ENCODE peak calls at places on chromosomes 2 and 18, in five cellular contexts. One of them, this sample, is unnamed. For H3K4me1, the result is how much of the 10 kb centered on the place peaks cover.

GRCh38 chr2:236177604-236177966 is 9.4 kb upstream of the GBX2 start:
- DNase-seq in adrenal gland: peak
- DNase-seq in cardiac muscle cell: peak
- DNase-seq in neural progenitor cell: peak
- DNase-seq in PC-3: peak
- DNase-seq in this sample: no peak

GRCh38 chr2:28320009-28320365 is 72.7 kb upstream of the FOSL2 start:
- DNase-seq in adrenal gland: no peak
- DNase-seq in cardiac muscle cell: no peak
- DNase-seq in neural progenitor cell: no peak
- DNase-seq in PC-3: no peak
- DNase-seq in this sample: no peak

GRCh38 chr2:45845058-45845457 is 193.6 kb downstream of the PRKCE start:
- DNase-seq in adrenal gland: no peak
- DNase-seq in cardiac muscle cell: no peak
- DNase-seq in neural progenitor cell: no peak
- DNase-seq in PC-3: no peak
- DNase-seq in this sample: no peak

GRCh38 chr18:45682181-45682580 is 41.8 kb upstream of the SLC14A1 start:
- DNase-seq in adrenal gland: no peak
- DNase-seq in cardiac muscle cell: no peak
- DNase-seq in neural progenitor cell: no peak
- DNase-seq in PC-3: no peak
- DNase-seq in this sample: no peak

GRCh38 chr2:215361876-215362561 is 50.2 kb downstream of the ATIC start:
- DNase-seq in adrenal gland: no peak
- DNase-seq in cardiac muscle cell: no peak
- DNase-seq in neural progenitor cell: no peak
- DNase-seq in PC-3: no peak
- DNase-seq in this sample: no peak

GRCh38 chr2:232576995-232577394 is 26.5 kb downstream of the EIF4E2 start:
- DNase-seq in adrenal gland: no peak
- DNase-seq in cardiac muscle cell: no peak
- DNase-seq in neural progenitor cell: no peak
- DNase-seq in PC-3: no peak
- DNase-seq in this sample: no peak

GRCh38 chr2:233416199-233416598 is 61.9 kb downstream of the DGKD start:
- DNase-seq in adrenal gland: no peak
- DNase-seq in cardiac muscle cell: no peak
- DNase-seq in neural progenitor cell: no peak
- DNase-seq in PC-3: no peak
- DNase-seq in this sample: no peak

GRCh38 chr2:199136241-199136640 is 321.5 kb downstream of the SATB2 start:
- DNase-seq in adrenal gland: no peak
- DNase-seq in cardiac muscle cell: no peak
- DNase-seq in neural progenitor cell: no peak
- DNase-seq in PC-3: peak
- DNase-seq in this sample: no peak

GRCh38 chr2:112703684-112704083 is 17.1 kb upstream of the NT5DC4 start:
- DNase-seq in adrenal gland: no peak
- DNase-seq in cardiac muscle cell: no peak
- DNase-seq in neural progenitor cell: no peak
- DNase-seq in PC-3: no peak
- DNase-seq in this sample: peak

GRCh38 chr2:183244300-183244849 is 120.1 kb downstream of the NUP35 start:
- DNase-seq in adrenal gland: no peak
- DNase-seq in cardiac muscle cell: no peak
- DNase-seq in neural progenitor cell: peak
- DNase-seq in PC-3: no peak
- DNase-seq in this sample: no peak

GRCh38 chr2:52395912-52396311 is 1364.0 kb upstream of the NRXN1 start:
- DNase-seq in adrenal gland: no peak
- DNase-seq in cardiac muscle cell: no peak
- DNase-seq in neural progenitor cell: no peak
- DNase-seq in PC-3: peak
- DNase-seq in this sample: no peak

GRCh38 chr2:24077879-24078278 is 1.8 kb upstream of the SF3B6 start:
- DNase-seq in adrenal gland: no peak
- DNase-seq in cardiac muscle cell: no peak
- DNase-seq in neural progenitor cell: no peak
- DNase-seq in PC-3: no peak
- DNase-seq in this sample: no peak
- H3K4me3 ChIP-seq in adrenal gland: no peak
- H3K4me3 ChIP-seq in cardiac muscle cell: no peak
- H3K4me3 ChIP-seq in neural progenitor cell: no peak
- H3K4me3 ChIP-seq in PC-3: peak
- H3K4me3 ChIP-seq in this sample: no peak

GRCh38 chr18:31042391-31043181 is at the start of gene DSC3:
- DNase-seq in adrenal gland: no peak
- DNase-seq in cardiac muscle cell: peak
- DNase-seq in neural progenitor cell: peak
- DNase-seq in PC-3: peak
- DNase-seq in this sample: peak

GRCh38 chr18:31042068-31042390 is 513 bp downstream of the DSC3 start:
- DNase-seq in adrenal gland: no peak
- DNase-seq in cardiac muscle cell: peak
- DNase-seq in neural progenitor cell: no peak
- DNase-seq in PC-3: no peak
- DNase-seq in this sample: no peak

GRCh38 chr18:31044926-31045325 is 2.4 kb upstream of the DSC3 start:
- DNase-seq in adrenal gland: no peak
- DNase-seq in cardiac muscle cell: no peak
- DNase-seq in neural progenitor cell: no peak
- DNase-seq in PC-3: peak
- DNase-seq in this sample: no peak

GRCh38 chr18:31045599-31045998 is 3.1 kb upstream of the DSC3 start:
- DNase-seq in adrenal gland: no peak
- DNase-seq in cardiac muscle cell: no peak
- DNase-seq in neural progenitor cell: no peak
- DNase-seq in PC-3: no peak
- DNase-seq in this sample: no peak

GRCh38 chr18:31043709-31044108 is 1.2 kb upstream of the DSC3 start:
- DNase-seq in adrenal gland: no peak
- DNase-seq in cardiac muscle cell: no peak
- DNase-seq in neural progenitor cell: no peak
- DNase-seq in PC-3: no peak
- DNase-seq in this sample: no peak
- H3K4me1 ChIP-seq in adrenal gland: under half
- H3K4me1 ChIP-seq in cardiac muscle cell: under half
- H3K4me1 ChIP-seq in neural progenitor cell: under half
- H3K4me1 ChIP-seq in PC-3: under half
- H3K4me1 ChIP-seq in this sample: under half

GRCh38 chr2:201881382-201881720 is 75.0 kb downstream of the CDK15 start:
- DNase-seq in adrenal gland: no peak
- DNase-seq in cardiac muscle cell: no peak
- DNase-seq in neural progenitor cell: no peak
- DNase-seq in PC-3: no peak
- DNase-seq in this sample: peak

GRCh38 chr2:201882353-201883095 is 76.2 kb downstream of the CDK15 start:
- DNase-seq in adrenal gland: peak
- DNase-seq in cardiac muscle cell: no peak
- DNase-seq in neural progenitor cell: peak
- DNase-seq in PC-3: peak
- DNase-seq in this sample: peak

GRCh38 chr2:201881731-201882130 is 75.4 kb downstream of the CDK15 start:
- DNase-seq in adrenal gland: no peak
- DNase-seq in cardiac muscle cell: no peak
- DNase-seq in neural progenitor cell: no peak
- DNase-seq in PC-3: no peak
- DNase-seq in this sample: no peak

GRCh38 chr2:201883970-201884369 is 77.6 kb downstream of the CDK15 start:
- DNase-seq in adrenal gland: no peak
- DNase-seq in cardiac muscle cell: no peak
- DNase-seq in neural progenitor cell: no peak
- DNase-seq in PC-3: no peak
- DNase-seq in this sample: no peak

GRCh38 chr2:201883559-201883958 is 77.2 kb downstream of the CDK15 start:
- DNase-seq in adrenal gland: peak
- DNase-seq in cardiac muscle cell: peak
- DNase-seq in neural progenitor cell: no peak
- DNase-seq in PC-3: no peak
- DNase-seq in this sample: no peak
- H3K4me3 ChIP-seq in adrenal gland: no peak
- H3K4me3 ChIP-seq in cardiac muscle cell: no peak
- H3K4me3 ChIP-seq in neural progenitor cell: no peak
- H3K4me3 ChIP-seq in PC-3: no peak
- H3K4me3 ChIP-seq in this sample: no peak

GRCh38 chr2:159146930-159147666 is 139.4 kb downstream of the WDSUB1 start:
- DNase-seq in adrenal gland: no peak
- DNase-seq in cardiac muscle cell: no peak
- DNase-seq in neural progenitor cell: no peak
- DNase-seq in PC-3: peak
- DNase-seq in this sample: no peak
- H3K4me1 ChIP-seq in adrenal gland: under half
- H3K4me1 ChIP-seq in cardiac muscle cell: under half
- H3K4me1 ChIP-seq in neural progenitor cell: under half
- H3K4me1 ChIP-seq in PC-3: under half
- H3K4me1 ChIP-seq in this sample: under half

GRCh38 chr2:100104718-100105677 is 37.4 kb downstream of the AFF3 start:
- DNase-seq in adrenal gland: no peak
- DNase-seq in cardiac muscle cell: peak
- DNase-seq in neural progenitor cell: peak
- DNase-seq in PC-3: no peak
- DNase-seq in this sample: no peak
- H3K4me3 ChIP-seq in adrenal gland: peak
- H3K4me3 ChIP-seq in cardiac muscle cell: peak
- H3K4me3 ChIP-seq in neural progenitor cell: peak
- H3K4me3 ChIP-seq in PC-3: peak
- H3K4me3 ChIP-seq in this sample: peak